ENCODE peak calls at places on chromosomes 7 and 10, in five cellular contexts. H is T-helper 2 cell, O is psoas muscle, D is transverse colon, G is mucosa of descending colon. N is an unnamed sample.

GRCh38 chr7:130823060-130823459 is 89.1 kb upstream of the KLF14 start:
- DNase-seq in H (no peak), O (no peak), D (no peak), G (no peak), N (no peak)

GRCh38 chr10:101217450-101218281 is 11.6 kb downstream of the LBX1 start:
- DNase-seq in D (peak), H (no peak), G (peak), O (no peak), N (no peak)

GRCh38 chr10:70518695-70519094 is 40.1 kb downstream of the PALD1 start:
- DNase-seq in O (no peak), D (no peak), G (no peak), H (no peak), N (no peak)

GRCh38 chr10:822661-823367 is 108.7 kb downstream of the LARP4B start:
- DNase-seq in H (no peak), D (no peak), O (no peak), G (no peak), N (no peak)

GRCh38 chr7:4241791-4242190 is 440.3 kb upstream of the FOXK1 start:
- DNase-seq in O (no peak), G (no peak), D (no peak), H (no peak), N (no peak)

GRCh38 chr10:51937736-51938135 is 238.3 kb upstream of the CSTF2T start:
- DNase-seq in O (no peak), G (no peak), D (no peak), H (no peak), N (no peak)

GRCh38 chr10:22042557-22043326 is 39.2 kb upstream of the DNAJC1 start:
- DNase-seq in G (no peak), O (no peak), H (no peak), D (no peak), N (no peak)

GRCh38 chr7:29113384-29114102 is 32.8 kb downstream of the CPVL start:
- DNase-seq in O (no peak), D (peak), H (no peak), G (peak), N (no peak)

GRCh38 chr7:34096135-34096775 is 190.9 kb downstream of the BMPER start:
- DNase-seq in O (peak), H (no peak), D (peak), G (peak), N (peak)

GRCh38 chr10:58998924-58999713 is 177.3 kb upstream of the PHYHIPL start:
- DNase-seq in D (no peak), O (peak), H (no peak), G (no peak), N (peak)

GRCh38 chr7:50534690-50535290 is 30.4 kb downstream of the DDC start:
- DNase-seq in G (no peak), H (no peak), D (no peak), O (peak), N (no peak)

N was measured in uterus.